ENCODE peak calls at places on chromosomes 12 and 14, in nine cellular contexts. B, I, U, L, K, C, A, O and S are unnamed samples.

GRCh38 chr12:113289361-113289760 is 45.5 kb downstream of the SLC8B1 start:
- DNase-seq in B (no peak), I (no peak), U (no peak), L (no peak), K (no peak), C (no peak), A (no peak), O (no peak), S (no peak)

GRCh38 chr12:64760808-64761573 is 1.8 kb upstream of the GNS start:
- DNase-seq in B (no peak), I (no peak), U (no peak), L (no peak), K (no peak), C (no peak), A (no peak), O (peak), S (no peak)

GRCh38 chr12:103012884-103013283 is 55.4 kb downstream of the ASCL1 start:
- DNase-seq in B (peak), I (no peak), U (no peak), L (peak), K (no peak), C (no peak), A (no peak), O (no peak), S (no peak)

GRCh38 chr12:15664491-15664890 is 124.7 kb downstream of the EPS8 start:
- DNase-seq in B (no peak), I (no peak), U (no peak), L (no peak), K (no peak), C (no peak), A (peak), O (no peak), S (no peak)

GRCh38 chr14:59301354-59301753 is 112.9 kb downstream of the DAAM1 start:
- DNase-seq in B (no peak), I (no peak), U (no peak), L (peak), K (no peak), C (no peak), A (no peak), O (peak), S (peak)

GRCh38 chr12:114853003-114853529 is 169.1 kb upstream of the TBX3 start:
- DNase-seq in B (no peak), I (no peak), U (no peak), L (no peak), K (no peak), C (peak), A (no peak), O (no peak), S (no peak)

GRCh38 chr12:48486679-48487078 is 4.4 kb downstream of the C12orf54 start:
- DNase-seq in B (no peak), I (no peak), U (no peak), L (no peak), K (no peak), C (no peak), A (no peak), O (no peak), S (peak)

GRCh38 chr12:112421363-112421762 is 2.6 kb downstream of the PTPN11 start:
- DNase-seq in B (no peak), I (no peak), U (no peak), L (no peak), K (no peak), C (no peak), A (no peak), O (no peak), S (no peak)

GRCh38 chr12:113896194-113896593 is 69.9 kb downstream of the RBM19 start:
- DNase-seq in B (peak), I (no peak), U (no peak), L (no peak), K (no peak), C (no peak), A (no peak), O (no peak), S (no peak)

GRCh38 chr12:18556081-18556645 is 181.6 kb downstream of the PLCZ1 start:
- DNase-seq in B (peak), I (no peak), U (no peak), L (no peak), K (no peak), C (no peak), A (no peak), O (no peak), S (no peak)

GRCh38 chr14:61322799-61323290 is 1.5 kb downstream of the PRKCH start:
- DNase-seq in B (no peak), I (no peak), U (no peak), L (no peak), K (peak), C (peak), A (peak), O (peak), S (peak)

GRCh38 chr14:32250681-32251080 is 47.6 kb upstream of the RNU6-8 start:
- DNase-seq in B (no peak), I (no peak), U (no peak), L (no peak), K (no peak), C (no peak), A (no peak), O (no peak), S (no peak)

GRCh38 chr12:10408842-10409241 is 715 bp downstream of the KLRC4 start:
- DNase-seq in B (no peak), I (no peak), U (no peak), L (no peak), K (no peak), C (no peak), A (no peak), O (no peak), S (no peak)

GRCh38 chr12:116406529-116406928 is 129.0 kb upstream of the MED13L start:
- DNase-seq in B (peak), I (peak), U (peak), L (peak), K (no peak), C (peak), A (peak), O (peak), S (peak)

DNA sequence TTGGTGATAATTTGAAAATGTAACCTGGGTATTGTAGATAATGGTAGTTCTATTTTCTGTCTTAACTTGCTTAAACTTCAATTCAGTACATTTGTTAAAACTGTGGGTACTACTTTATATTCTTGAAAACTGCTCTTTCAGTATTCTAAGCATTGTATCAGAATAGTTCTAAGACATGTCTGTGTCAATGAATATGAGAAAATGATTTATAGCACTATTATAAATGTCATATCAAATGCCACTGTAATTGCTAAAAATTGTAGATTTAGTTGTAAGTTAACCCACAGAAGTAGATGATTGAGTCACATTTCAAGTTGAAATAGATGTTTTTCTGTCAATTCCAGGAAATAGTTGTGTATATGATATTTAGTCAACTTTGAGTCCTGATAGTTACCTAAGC is 2.4 kb downstream of the NAA30 start:
- DNase-seq in B (no peak), I (no peak), U (no peak), L (no peak), K (no peak), C (no peak), A (no peak), O (no peak), S (no peak)
- H3K4me3 ChIP-seq in B (no peak), I (peak), U (peak), L (peak), K (no peak), C (peak), A (no peak), O (no peak), S (peak)

GRCh38 chr14:51849095-51849494 is 11.3 kb upstream of the GNG2 start:
- DNase-seq in B (no peak), I (no peak), U (no peak), L (no peak), K (peak), C (no peak), A (no peak), O (no peak), S (peak)

GRCh38 chr14:51847489-51847796 is 13.0 kb upstream of the GNG2 start:
- DNase-seq in B (no peak), I (no peak), U (no peak), L (no peak), K (no peak), C (no peak), A (no peak), O (no peak), S (no peak)

GRCh38 chr14:51848120-51848519 is 12.3 kb upstream of the GNG2 start:
- DNase-seq in B (no peak), I (no peak), U (no peak), L (no peak), K (no peak), C (no peak), A (no peak), O (no peak), S (peak)

GRCh38 chr14:51845811-51846210 is 14.6 kb upstream of the GNG2 start:
- DNase-seq in B (no peak), I (no peak), U (no peak), L (no peak), K (no peak), C (no peak), A (no peak), O (no peak), S (no peak)

GRCh38 chr14:51846631-51847488 is 13.6 kb upstream of the GNG2 start:
- DNase-seq in B (peak), I (peak), U (peak), L (peak), K (peak), C (peak), A (no peak), O (peak), S (peak)
- H3K4me3 ChIP-seq in B (no peak), I (no peak), U (no peak), L (peak), K (peak), C (no peak), A (no peak), O (peak), S (peak)

DNA sequence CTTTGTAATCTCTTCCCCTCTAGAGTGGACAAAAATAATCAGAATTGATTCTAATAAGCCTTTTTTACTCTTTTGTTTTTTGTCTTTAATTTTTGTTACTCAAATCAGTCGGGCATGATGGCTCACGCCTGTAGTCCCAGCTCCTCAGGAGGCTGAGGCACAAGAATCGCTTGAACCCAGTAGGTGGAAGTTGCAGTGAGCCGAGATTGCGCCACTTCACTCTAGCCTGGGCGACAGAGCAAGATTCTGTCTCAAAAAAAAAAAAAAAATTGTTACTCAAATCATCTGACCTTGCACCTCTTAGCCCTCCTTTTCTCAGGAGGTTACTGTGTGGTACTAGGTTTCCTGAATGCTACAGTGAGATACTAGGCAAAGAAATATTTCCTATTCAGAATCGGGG is 280.6 kb downstream of the PDZRN4 start:
- DNase-seq in B (no peak), I (no peak), U (no peak), L (no peak), K (no peak), C (no peak), A (no peak), O (no peak), S (no peak)
- H3K4me3 ChIP-seq in B (no peak), I (no peak), U (no peak), L (no peak), K (no peak), C (no peak), A (no peak), O (no peak), S (no peak)

DNA sequence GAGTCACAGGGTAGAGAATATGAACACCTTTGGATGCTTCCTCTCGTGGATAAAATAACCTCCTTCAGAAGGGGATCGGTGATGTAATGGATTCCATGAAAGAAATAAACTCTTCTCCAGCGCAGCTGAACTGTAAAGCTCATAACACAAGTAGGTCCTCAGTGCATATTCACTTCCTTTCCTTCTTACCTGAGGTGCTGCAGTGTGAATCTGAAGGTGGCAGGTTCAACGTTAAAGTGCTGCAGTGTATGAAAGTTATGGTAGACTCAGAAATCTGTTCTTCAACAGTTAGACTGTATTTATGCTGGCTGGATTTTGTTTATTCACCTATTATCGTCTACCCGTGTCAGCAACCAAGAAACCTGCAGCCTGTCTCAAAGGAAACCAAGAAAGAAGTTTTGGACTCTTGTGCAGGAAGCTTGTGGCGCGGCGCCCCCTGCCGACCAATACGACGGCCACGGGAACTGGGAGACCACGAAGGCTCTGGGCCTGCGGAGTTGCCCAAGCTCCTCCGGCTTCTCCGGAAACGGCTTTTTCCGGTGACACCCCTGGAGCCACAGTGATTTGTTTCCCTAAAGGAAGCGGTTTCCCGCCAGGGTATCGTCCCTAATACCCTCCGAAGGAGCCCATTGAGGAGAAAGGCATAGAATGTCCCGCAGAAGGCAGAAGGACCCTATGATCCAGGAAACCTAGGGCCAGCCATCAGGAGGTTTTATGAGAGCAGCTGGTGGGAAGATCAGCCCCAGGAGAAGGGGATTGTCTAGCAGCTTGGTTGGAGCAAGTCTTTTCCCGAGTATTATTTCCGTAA is 17.6 kb upstream of the RNASE3 start:
- DNase-seq in B (peak), I (peak), U (peak), L (peak), K (peak), C (peak), A (peak), O (peak), S (peak)
- H3K4me3 ChIP-seq in B (no peak), I (peak), U (peak), L (no peak), K (no peak), C (no peak), A (no peak), O (peak), S (no peak)

GRCh38 chr14:104552738-104553125 is 26.8 kb upstream of the C14orf180 start:
- DNase-seq in B (no peak), I (no peak), U (no peak), L (no peak), K (no peak), C (no peak), A (no peak), O (no peak), S (no peak)

GRCh38 chr14:104549536-104550339 is 29.8 kb upstream of the C14orf180 start:
- DNase-seq in B (no peak), I (no peak), U (no peak), L (no peak), K (no peak), C (no peak), A (no peak), O (no peak), S (no peak)

GRCh38 chr14:104551851-104552737 is 27.5 kb upstream of the C14orf180 start:
- DNase-seq in B (peak), I (peak), U (no peak), L (no peak), K (no peak), C (no peak), A (no peak), O (no peak), S (no peak)

GRCh38 chr14:104550340-104550848 is 29.2 kb upstream of the C14orf180 start:
- DNase-seq in B (no peak), I (no peak), U (no peak), L (no peak), K (no peak), C (no peak), A (no peak), O (no peak), S (no peak)

DNA sequence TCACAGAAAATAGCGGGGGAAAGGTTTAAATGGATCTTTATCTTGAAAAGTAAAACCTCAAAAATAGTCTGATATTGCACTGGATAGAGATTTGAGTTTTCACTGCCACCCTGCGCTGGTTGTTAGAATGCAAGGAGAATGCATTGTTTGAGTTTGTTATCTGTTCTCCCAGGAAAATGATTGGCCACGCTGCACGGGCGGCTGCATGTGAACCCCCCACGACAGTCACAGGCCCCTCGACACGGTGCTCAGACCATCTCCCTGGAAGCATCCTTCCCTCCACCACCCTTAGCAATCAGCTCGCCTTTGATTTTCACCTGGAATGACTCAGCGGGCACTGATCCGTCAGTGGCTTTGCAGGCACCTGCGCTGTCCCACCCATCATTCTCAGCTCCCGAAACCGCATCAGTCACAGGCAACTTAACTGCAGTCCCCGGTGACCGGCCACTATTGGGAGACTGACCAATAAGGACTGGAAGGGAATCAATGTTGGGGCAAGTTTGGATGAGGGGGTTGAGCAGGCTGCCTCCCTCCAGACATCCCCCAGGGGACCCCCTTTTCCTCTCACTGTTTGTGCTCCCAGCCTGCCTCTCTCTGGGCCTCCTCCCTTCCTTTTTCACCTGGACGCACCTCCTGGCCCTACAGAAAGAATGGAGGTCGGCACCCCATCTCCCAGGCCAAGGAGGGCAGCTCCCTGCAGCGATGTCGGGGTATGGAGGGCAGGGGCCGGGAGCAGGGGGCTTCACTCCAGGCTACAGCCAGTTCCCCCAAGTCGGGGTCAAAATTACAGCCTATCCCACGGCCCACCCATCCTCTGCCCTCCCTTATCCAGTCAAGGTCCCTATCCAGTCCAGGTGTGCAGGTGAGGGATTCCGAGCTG is 28.5 kb upstream of the C14orf180 start:
- DNase-seq in B (no peak), I (peak), U (no peak), L (peak), K (no peak), C (no peak), A (peak), O (no peak), S (no peak)
- H3K4me3 ChIP-seq in B (no peak), I (no peak), U (no peak), L (no peak), K (no peak), C (no peak), A (no peak), O (no peak), S (no peak)

GRCh38 chr12:92926549-92926948 is 2.5 kb downstream of the EEA1 start:
- DNase-seq in B (peak), I (no peak), U (no peak), L (no peak), K (no peak), C (no peak), A (no peak), O (no peak), S (no peak)
- H3K4me3 ChIP-seq in B (no peak), I (peak), U (peak), L (no peak), K (no peak), C (peak), A (no peak), O (no peak), S (peak)

GRCh38 chr12:13173012-13173441 is 23.5 kb upstream of the EMP1 start:
- DNase-seq in B (no peak), I (no peak), U (no peak), L (no peak), K (no peak), C (peak), A (no peak), O (no peak), S (no peak)
- H3K4me3 ChIP-seq in B (no peak), I (no peak), U (no peak), L (no peak), K (no peak), C (no peak), A (no peak), O (no peak), S (no peak)

GRCh38 chr12:67661311-67662011 is 12.9 kb downstream of the DYRK2 start:
- DNase-seq in B (peak), I (no peak), U (peak), L (no peak), K (no peak), C (peak), A (no peak), O (no peak), S (no peak)
- H3K4me3 ChIP-seq in B (no peak), I (no peak), U (no peak), L (no peak), K (no peak), C (no peak), A (no peak), O (no peak), S (no peak)

GRCh38 chr12:122838841-122839240 is 3.6 kb downstream of the HIP1R start:
- DNase-seq in B (no peak), I (no peak), U (no peak), L (no peak), K (no peak), C (no peak), A (no peak), O (no peak), S (no peak)
- H3K4me3 ChIP-seq in B (no peak), I (no peak), U (no peak), L (peak), K (no peak), C (no peak), A (no peak), O (no peak), S (no peak)

GRCh38 chr12:24499151-24500146 is 449.5 kb downstream of the BCAT1 start:
- DNase-seq in B (no peak), I (no peak), U (peak), L (no peak), K (no peak), C (peak), A (no peak), O (no peak), S (no peak)
- H3K4me3 ChIP-seq in B (no peak), I (no peak), U (no peak), L (no peak), K (no peak), C (no peak), A (no peak), O (no peak), S (no peak)